ENCODE peak calls at places on chromosomes 5 and 9, in seven cellular contexts. S is HCT116; G is left cardiac atrium; B is HEK293T; H is NCI-H446; E is right atrium auricular region; F is stimulated activated CD8-positive, alpha-beta memory T cell treated with anti-CD3 and anti-CD28 coated beads, Interleukin-12 subunit alpha, Interleukin-12 subunit beta, amount 100 ng/mL, for 1 hour. V is an unnamed sample.

GRCh38 chr5:130289132-130290088 is 385.1 kb downstream of the CHSY3 start:
- DNase-seq in F (no peak), G (no peak), H (no peak), B (no peak), E (no peak), S (no peak), V (no peak)

GRCh38 chr5:343461-344401 is 22.2 kb downstream of the AHRR start:
- DNase-seq in B (peak; percentile 79), H (no peak), E (peak; percentile 49), F (peak; percentile 18), S (peak; percentile 29), G (peak; percentile 59), V (peak; percentile 43)

GRCh38 chr9:125747053-125747764 is at the start of gene PBX3:
- DNase-seq in H (peak; percentile 43), E (no peak), G (peak; percentile 64), F (no peak), S (no peak), B (peak; percentile 53), V (peak; percentile 66)

GRCh38 chr5:172342907-172343306 is 59.3 kb upstream of the UBTD2 start:
- DNase-seq in G (no peak), H (no peak), B (no peak), S (no peak), F (no peak), E (no peak), V (no peak)

GRCh38 chr5:3595102-3595961 is at the start of gene IRX1:
- DNase-seq in S (no peak), F (no peak), H (no peak), G (no peak), B (no peak), E (no peak), V (no peak)

GRCh38 chr9:4113711-4114110 is 186.2 kb downstream of the GLIS3 start:
- DNase-seq in G (no peak), F (no peak), H (no peak), B (no peak), S (no peak), E (no peak), V (no peak)

GRCh38 chr9:92377904-92378303 is 26.5 kb downstream of the OGN start:
- DNase-seq in E (no peak), F (no peak), G (no peak), B (no peak), H (no peak), S (no peak), V (no peak)

GRCh38 chr9:38768351-38768761 is 48.4 kb upstream of the FAM240B start:
- DNase-seq in E (no peak), H (no peak), B (no peak), G (no peak), S (no peak), F (no peak), V (no peak)

GRCh38 chr5:174724484-174725260 is at the start of gene MSX2:
- DNase-seq in F (no peak), G (peak; percentile 91), B (peak; percentile 95), E (peak; percentile 90), H (no peak), S (peak; percentile 80), V (peak; percentile 84)

GRCh38 chr5:161096591-161096990 is 244.6 kb upstream of the ATP10B start:
- DNase-seq in S (no peak), G (no peak), E (no peak), B (no peak), H (no peak), F (no peak), V (no peak)